ENCODE peak calls at places on chromosomes 3 and 15, in seven cellular contexts. A, H, S, P, C, X and O are unnamed samples.

GRCh38 chr15:64930778-64931240 is 19.1 kb downstream of the ANKDD1A start:
- DNase-seq in A (no peak), S (no peak), P (no peak), C (peak; percentile 16), X (no peak), H (no peak), O (no peak)

GRCh38 chr3:31503456-31503855 is 29.3 kb upstream of the STT3B start:
- DNase-seq in C (no peak), A (peak; percentile 72), P (no peak), H (no peak), S (no peak), X (no peak), O (no peak)

GRCh38 chr3:44337253-44337652 is 1.3 kb upstream of the TCAIM start:
- DNase-seq in H (no peak), A (no peak), P (no peak), X (no peak), C (no peak), S (no peak), O (peak; percentile 8)

GRCh38 chr3:149368850-149369497 is 8.5 kb downstream of the TM4SF1 start:
- DNase-seq in S (no peak), P (no peak), X (no peak), C (no peak), A (no peak), H (no peak), O (no peak)

GRCh38 chr15:56821721-56822425 is 88.6 kb upstream of the ZNF280D start:
- DNase-seq in H (peak; percentile 47), S (no peak), A (peak; percentile 77), P (no peak), C (no peak), X (peak; percentile 36), O (peak; percentile 63)

GRCh38 chr3:8220291-8220690 is 281.3 kb upstream of the LMCD1 start:
- DNase-seq in S (no peak), A (peak; percentile 81), H (no peak), P (no peak), C (no peak), X (no peak), O (no peak)

GRCh38 chr3:29026959-29027358 is 253.9 kb upstream of the RBMS3 start:
- DNase-seq in S (no peak), C (peak; percentile 3), X (no peak), A (peak; percentile 90), P (no peak), H (no peak), O (no peak)

GRCh38 chr3:13500133-13500885 is 20.2 kb downstream of the HDAC11 start:
- DNase-seq in X (no peak), P (peak; percentile 56), H (peak; percentile 7), A (no peak), C (no peak), S (peak; percentile 65), O (no peak)

GRCh38 chr3:128001576-128001975 is 50.7 kb upstream of the SEC61A1 start:
- DNase-seq in C (no peak), H (no peak), S (no peak), X (no peak), P (no peak), A (peak; percentile 33), O (no peak)

GRCh38 chr3:127674793-127675189 is 2.0 kb downstream of the ABTB1 start:
- DNase-seq in H (no peak), X (peak; percentile 25), A (no peak), P (peak; percentile 34), C (no peak), S (no peak), O (no peak)

GRCh38 chr3:122245513-122246174 is 62.2 kb downstream of the CASR start:
- DNase-seq in S (no peak), C (no peak), H (peak; percentile 22), X (no peak), A (peak; percentile 42), P (no peak), O (peak; percentile 75)

GRCh38 chr15:65393557-65393956 is 15.8 kb upstream of the IGDCC3 start:
- DNase-seq in X (no peak), S (no peak), C (no peak), P (no peak), A (no peak), H (no peak), O (no peak)

GRCh38 chr3:137165117-137165806 is 207.5 kb downstream of the IL20RB start:
- DNase-seq in P (no peak), X (no peak), S (no peak), A (peak; percentile 66), C (no peak), H (no peak), O (peak; percentile 5)

GRCh38 chr15:36399276-36399675 is 180.2 kb upstream of the CDIN1 start:
- DNase-seq in H (no peak), C (no peak), S (no peak), P (no peak), X (no peak), A (no peak), O (no peak)

GRCh38 chr3:14701676-14702075 is 26.7 kb downstream of the C3orf20 start:
- DNase-seq in X (no peak), H (no peak), P (no peak), A (peak; percentile 38), C (no peak), S (no peak), O (no peak)

GRCh38 chr15:76942331-76942730 is 10.8 kb downstream of the RCN2 start:
- DNase-seq in A (no peak), P (no peak), S (no peak), X (no peak), H (no peak), C (no peak), O (no peak)

GRCh38 chr3:46709721-46710120 is 7.9 kb downstream of the PRSS50 start:
- DNase-seq in S (peak; percentile 45), A (no peak), X (peak; percentile 16), C (no peak), P (peak; percentile 40), H (no peak), O (no peak)

GRCh38 chr3:158847885-158848284 is 46.0 kb downstream of the MFSD1 start:
- DNase-seq in S (no peak), P (no peak), H (no peak), C (no peak), A (no peak), X (no peak), O (no peak)

GRCh38 chr15:94238539-94239118 is 7.3 kb downstream of the MCTP2 start:
- DNase-seq in S (no peak), X (no peak), H (peak; percentile 54), C (no peak), A (no peak), P (no peak), O (no peak)

GRCh38 chr3:58577269-58577821 is at the start of gene FAM107A:
- DNase-seq in S (peak; percentile 72), A (peak; percentile 38), H (no peak), C (no peak), X (no peak), P (no peak), O (no peak)
- TF ChIP-seq CTCF in S (peak; percentile 12), A (peak; percentile 21), H (no peak), C (no peak), X (no peak), P (peak; percentile 20), O (no peak)

DNA sequence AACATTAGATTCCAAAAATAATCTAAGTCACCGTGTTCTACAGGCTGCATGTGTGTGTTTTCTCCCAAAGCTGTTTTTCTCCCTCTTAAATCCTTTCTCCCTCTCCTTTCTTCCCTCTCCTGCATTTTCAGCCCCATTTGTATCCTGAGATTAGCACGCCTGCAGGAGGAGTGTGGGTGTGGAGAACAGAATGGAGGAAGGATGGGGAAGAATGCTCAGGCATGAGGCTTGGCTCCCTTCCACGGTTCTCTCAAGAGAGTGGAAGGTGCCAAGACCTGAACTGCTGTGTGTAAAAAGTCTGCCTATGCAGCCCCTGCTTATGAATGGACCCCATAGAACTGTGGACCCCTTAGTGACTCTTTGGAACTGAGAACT is 285.6 kb upstream of the ROPN1 start:
- DNase-seq in X (no peak), S (no peak), C (no peak), H (no peak), A (peak; percentile 12), P (no peak), O (no peak)
- TF ChIP-seq CTCF in X (no peak), S (peak; percentile 7), C (no peak), H (no peak), A (peak; percentile 39), P (peak; percentile 8), O (no peak)

GRCh38 chr3:35486295-35486694 is 153.0 kb upstream of the ARPP21 start:
- DNase-seq in P (no peak), S (no peak), X (no peak), A (no peak), H (no peak), C (no peak), O (no peak)
- TF ChIP-seq CTCF in P (no peak), S (no peak), X (no peak), A (no peak), H (no peak), C (no peak), O (no peak)

GRCh38 chr3:183546625-183547024 is 8.9 kb downstream of the KLHL6 start:
- DNase-seq in C (no peak), H (no peak), S (no peak), P (no peak), A (no peak), X (no peak), O (no peak)
- TF ChIP-seq CTCF in C (no peak), H (no peak), S (no peak), P (no peak), A (no peak), X (no peak), O (no peak)

DNA sequence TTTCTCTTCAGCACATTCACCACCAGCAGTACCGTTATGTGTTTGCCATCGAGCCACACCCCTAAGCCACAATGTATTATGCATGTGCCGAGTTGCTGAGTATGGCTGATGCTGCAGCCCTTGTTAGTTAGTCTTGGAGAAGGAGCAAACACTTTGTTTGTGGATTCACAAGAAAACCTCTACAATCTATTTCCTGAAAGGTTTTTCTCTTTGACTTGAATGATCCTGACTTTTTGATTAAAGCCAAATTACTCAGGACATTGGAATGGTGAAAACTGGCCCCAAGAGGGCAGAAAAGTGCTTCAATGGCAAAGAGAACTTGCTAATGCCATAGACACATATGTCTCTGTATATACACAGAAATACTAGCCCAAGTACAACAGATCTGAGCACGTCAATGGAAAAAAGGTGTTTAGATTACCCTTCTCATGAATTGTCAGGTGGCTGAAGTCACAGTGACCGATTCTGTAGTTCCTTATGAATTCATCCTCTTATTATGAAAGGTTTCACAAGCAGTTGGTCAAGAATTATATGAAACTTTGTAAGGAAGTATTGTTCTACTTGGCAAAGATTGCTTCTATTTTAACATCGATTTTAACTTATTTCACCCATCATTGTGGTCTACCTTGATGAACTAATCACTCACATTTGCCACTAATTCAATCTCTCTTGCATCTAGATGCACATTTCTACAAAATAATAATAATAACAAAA is 103.0 kb downstream of the P3H2 start:
- DNase-seq in C (no peak), X (no peak), S (no peak), H (no peak), A (peak; percentile 79), P (no peak), O (peak; percentile 73)
- TF ChIP-seq CTCF in C (peak; percentile 12), X (no peak), S (peak; percentile 23), H (no peak), A (peak; percentile 51), P (peak; percentile 30), O (peak; percentile 76)

DNA sequence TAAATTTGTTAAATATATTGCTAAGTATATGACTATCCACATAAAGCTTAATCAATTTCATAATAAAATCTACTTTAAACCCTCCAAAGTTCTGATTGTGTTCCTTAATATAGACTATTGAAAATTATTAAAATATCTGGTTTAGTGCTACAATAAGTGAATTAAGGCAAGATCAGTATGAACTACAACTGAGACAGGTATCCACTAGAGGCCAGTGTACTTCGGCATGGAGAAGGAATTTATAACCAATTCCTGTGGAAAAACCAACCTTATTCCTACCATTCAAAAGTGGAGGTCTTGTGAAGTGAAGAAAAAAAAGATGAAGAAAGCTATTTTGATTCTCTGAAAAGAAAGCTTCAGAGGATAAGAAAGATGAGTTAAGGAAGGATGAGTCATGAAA is 237.7 kb downstream of the SUCLG2 start:
- DNase-seq in A (no peak), H (no peak), X (no peak), P (no peak), C (no peak), S (no peak), O (no peak)
- TF ChIP-seq CTCF in A (no peak), H (no peak), X (no peak), P (no peak), C (no peak), S (no peak), O (peak; percentile 40)